ENCODE peak calls at places on chromosomes 4 and X, in five cellular contexts. One of them, this sample, is unnamed.
A peak's percentile ranks its signal among the peaks of the same experiment; 100 is the strongest.

GRCh38 chrX:123361371-123361770 is 177.3 kb downstream of the GRIA3 start:
- DNase-seq in mesenchymal stem cell: no peak
- DNase-seq in HCT116: no peak
- DNase-seq in MM.1S: no peak
- DNase-seq in PC-3: peak; percentile 5
- DNase-seq in this sample: peak; percentile 5

GRCh38 chr4:153748378-153748777 is 11.4 kb downstream of the RNF175 start:
- DNase-seq in HCT116: no peak
- DNase-seq in PC-3: peak; percentile 35
- DNase-seq in MM.1S: no peak
- DNase-seq in mesenchymal stem cell: peak; percentile 78
- DNase-seq in this sample: no peak

GRCh38 chr4:126465341-126465740 is 1150.6 kb downstream of the FAT4 start:
- DNase-seq in mesenchymal stem cell: no peak
- DNase-seq in HCT116: no peak
- DNase-seq in PC-3: no peak
- DNase-seq in MM.1S: no peak
- DNase-seq in this sample: no peak

GRCh38 chr4:1766336-1767057 is 26.6 kb upstream of the FGFR3 start:
- DNase-seq in MM.1S: no peak
- DNase-seq in HCT116: no peak
- DNase-seq in mesenchymal stem cell: no peak
- DNase-seq in PC-3: no peak
- DNase-seq in this sample: peak; percentile 54

GRCh38 chrX:1749499-1749898 is 134.6 kb downstream of the ASMT start:
- DNase-seq in HCT116: no peak
- DNase-seq in MM.1S: no peak
- DNase-seq in PC-3: no peak
- DNase-seq in mesenchymal stem cell: no peak
- DNase-seq in this sample: peak; percentile 52

GRCh38 chr4:154490261-154490588 is 1.4 kb downstream of the DCHS2 start:
- DNase-seq in HCT116: no peak
- DNase-seq in mesenchymal stem cell: no peak
- DNase-seq in PC-3: no peak
- DNase-seq in MM.1S: no peak
- DNase-seq in this sample: peak; percentile 67

GRCh38 chr4:67918428-67918827 is 34.6 kb upstream of the TMPRSS11D start:
- DNase-seq in mesenchymal stem cell: no peak
- DNase-seq in PC-3: peak; percentile 33
- DNase-seq in HCT116: peak; percentile 13
- DNase-seq in MM.1S: no peak
- DNase-seq in this sample: peak; percentile 46

GRCh38 chr4:150160473-150160872 is 82.2 kb downstream of the DCLK2 start:
- DNase-seq in PC-3: no peak
- DNase-seq in mesenchymal stem cell: no peak
- DNase-seq in MM.1S: no peak
- DNase-seq in HCT116: no peak
- DNase-seq in this sample: no peak

GRCh38 chrX:105610401-105610800 is 211.9 kb upstream of the NRK start:
- DNase-seq in PC-3: peak; percentile 85
- DNase-seq in HCT116: no peak
- DNase-seq in mesenchymal stem cell: peak; percentile 42
- DNase-seq in MM.1S: no peak
- DNase-seq in this sample: no peak

GRCh38 chr4:23934915-23935314 is 45.1 kb upstream of the PPARGC1A start:
- DNase-seq in MM.1S: no peak
- DNase-seq in mesenchymal stem cell: peak; percentile 85
- DNase-seq in PC-3: no peak
- DNase-seq in HCT116: no peak
- DNase-seq in this sample: no peak

GRCh38 chr4:111230265-111230664 is 607.4 kb upstream of the PITX2 start:
- DNase-seq in mesenchymal stem cell: peak; percentile 7
- DNase-seq in MM.1S: no peak
- DNase-seq in PC-3: no peak
- DNase-seq in HCT116: no peak
- DNase-seq in this sample: no peak

GRCh38 chr4:95984081-95984480 is 144.2 kb downstream of the PDHA2 start:
- DNase-seq in HCT116: no peak
- DNase-seq in MM.1S: no peak
- DNase-seq in PC-3: no peak
- DNase-seq in mesenchymal stem cell: no peak
- DNase-seq in this sample: no peak

GRCh38 chr4:151690164-151690856 is 70.5 kb downstream of the GATB start:
- DNase-seq in PC-3: peak; percentile 47
- DNase-seq in HCT116: no peak
- DNase-seq in mesenchymal stem cell: peak; percentile 54
- DNase-seq in MM.1S: no peak
- DNase-seq in this sample: no peak

GRCh38 chr4:25859429-25860148 is 3.2 kb downstream of the SEL1L3 start:
- DNase-seq in HCT116: no peak
- DNase-seq in MM.1S: peak; percentile 61
- DNase-seq in PC-3: no peak
- DNase-seq in mesenchymal stem cell: no peak
- DNase-seq in this sample: no peak

GRCh38 chr4:106454581-106454980 is 86.0 kb upstream of the GIMD1 start:
- DNase-seq in MM.1S: no peak
- DNase-seq in PC-3: no peak
- DNase-seq in HCT116: no peak
- DNase-seq in mesenchymal stem cell: no peak
- DNase-seq in this sample: no peak

GRCh38 chr4:54063224-54063623 is 1.2 kb downstream of the CHIC2 start:
- DNase-seq in HCT116: no peak
- DNase-seq in PC-3: peak; percentile 70
- DNase-seq in MM.1S: no peak
- DNase-seq in mesenchymal stem cell: peak; percentile 62
- DNase-seq in this sample: no peak

GRCh38 chr4:95693594-95693993 is 144.8 kb upstream of the UNC5C start:
- DNase-seq in mesenchymal stem cell: peak; percentile 40
- DNase-seq in MM.1S: peak; percentile 16
- DNase-seq in HCT116: peak; percentile 15
- DNase-seq in PC-3: peak; percentile 58
- DNase-seq in this sample: peak; percentile 66

GRCh38 chrX:14006489-14006888 is 23.2 kb downstream of the GEMIN8 start:
- DNase-seq in HCT116: no peak
- DNase-seq in MM.1S: no peak
- DNase-seq in PC-3: no peak
- DNase-seq in mesenchymal stem cell: no peak
- DNase-seq in this sample: no peak

GRCh38 chr4:102315532-102315931 is 29.8 kb downstream of the SLC39A8 start:
- DNase-seq in mesenchymal stem cell: no peak
- DNase-seq in PC-3: no peak
- DNase-seq in HCT116: no peak
- DNase-seq in MM.1S: no peak
- DNase-seq in this sample: no peak

GRCh38 chr4:19262467-19262866 is 989.2 kb upstream of the SLIT2 start:
- DNase-seq in HCT116: no peak
- DNase-seq in PC-3: no peak
- DNase-seq in mesenchymal stem cell: no peak
- DNase-seq in MM.1S: no peak
- DNase-seq in this sample: no peak

GRCh38 chrX:40072246-40072645 is 25.5 kb downstream of the BCOR start:
- DNase-seq in MM.1S: no peak
- DNase-seq in PC-3: no peak
- DNase-seq in HCT116: no peak
- DNase-seq in mesenchymal stem cell: no peak
- DNase-seq in this sample: no peak

GRCh38 chrX:154317391-154318000 is 21.9 kb downstream of the TKTL1 start:
- DNase-seq in HCT116: no peak
- DNase-seq in PC-3: peak; percentile 37
- DNase-seq in MM.1S: no peak
- DNase-seq in mesenchymal stem cell: peak; percentile 29
- DNase-seq in this sample: peak; percentile 72

GRCh38 chr4:117996891-117997290 is 37.4 kb upstream of the NDST3 start:
- DNase-seq in PC-3: no peak
- DNase-seq in HCT116: no peak
- DNase-seq in MM.1S: no peak
- DNase-seq in mesenchymal stem cell: no peak
- DNase-seq in this sample: no peak

GRCh38 chr4:39044947-39045734 is 12.9 kb upstream of the TMEM156 start:
- DNase-seq in mesenchymal stem cell: peak; percentile 56
- DNase-seq in HCT116: no peak
- DNase-seq in MM.1S: no peak
- DNase-seq in PC-3: no peak
- DNase-seq in this sample: peak; percentile 57

GRCh38 chr4:108887034-108887433 is 124.2 kb upstream of the ETNPPL start:
- DNase-seq in MM.1S: no peak
- DNase-seq in mesenchymal stem cell: no peak
- DNase-seq in HCT116: no peak
- DNase-seq in PC-3: no peak
- DNase-seq in this sample: no peak

GRCh38 chr4:108881190-108881589 is 118.3 kb upstream of the ETNPPL start:
- DNase-seq in MM.1S: no peak
- DNase-seq in mesenchymal stem cell: peak; percentile 86
- DNase-seq in PC-3: no peak
- DNase-seq in HCT116: no peak
- DNase-seq in this sample: no peak

GRCh38 chr4:108885211-108885610 is 122.4 kb upstream of the ETNPPL start:
- DNase-seq in HCT116: no peak
- DNase-seq in PC-3: no peak
- DNase-seq in mesenchymal stem cell: no peak
- DNase-seq in MM.1S: no peak
- DNase-seq in this sample: no peak

GRCh38 chr4:108889696-108890475 is 127.0 kb upstream of the ETNPPL start:
- DNase-seq in HCT116: no peak
- DNase-seq in mesenchymal stem cell: peak; percentile 43
- DNase-seq in PC-3: no peak
- DNase-seq in MM.1S: no peak
- DNase-seq in this sample: no peak

GRCh38 chr4:108884596-108884995 is 121.7 kb upstream of the ETNPPL start:
- DNase-seq in PC-3: no peak
- DNase-seq in MM.1S: no peak
- DNase-seq in HCT116: no peak
- DNase-seq in mesenchymal stem cell: no peak
- DNase-seq in this sample: no peak
- H3K4me2 ChIP-seq in PC-3: no peak overlapping the region
- H3K4me2 ChIP-seq in MM.1S: no peak overlapping the region
- H3K4me2 ChIP-seq in HCT116: no peak overlapping the region
- H3K4me2 ChIP-seq in mesenchymal stem cell: no peak overlapping the region
- H3K4me2 ChIP-seq in this sample: no peak overlapping the region

GRCh38 chr4:129966175-129966574 is 870.2 kb downstream of the C4orf33 start:
- DNase-seq in MM.1S: no peak
- DNase-seq in mesenchymal stem cell: no peak
- DNase-seq in HCT116: no peak
- DNase-seq in PC-3: no peak
- DNase-seq in this sample: no peak

GRCh38 chr4:129968778-129969177 is 872.8 kb downstream of the C4orf33 start:
- DNase-seq in HCT116: no peak
- DNase-seq in MM.1S: no peak
- DNase-seq in PC-3: no peak
- DNase-seq in mesenchymal stem cell: no peak
- DNase-seq in this sample: no peak

GRCh38 chr4:129972257-129972656 is 876.3 kb downstream of the C4orf33 start:
- DNase-seq in PC-3: no peak
- DNase-seq in HCT116: peak; percentile 3
- DNase-seq in MM.1S: peak; percentile 12
- DNase-seq in mesenchymal stem cell: no peak
- DNase-seq in this sample: peak; percentile 69

GRCh38 chr4:129971419-129971818 is 875.5 kb downstream of the C4orf33 start:
- DNase-seq in HCT116: no peak
- DNase-seq in PC-3: no peak
- DNase-seq in MM.1S: no peak
- DNase-seq in mesenchymal stem cell: no peak
- DNase-seq in this sample: no peak

GRCh38 chr4:129968366-129968765 is 872.4 kb downstream of the C4orf33 start:
- DNase-seq in mesenchymal stem cell: no peak
- DNase-seq in PC-3: no peak
- DNase-seq in HCT116: no peak
- DNase-seq in MM.1S: no peak
- DNase-seq in this sample: no peak
- H3K4me2 ChIP-seq in mesenchymal stem cell: no peak overlapping the region
- H3K4me2 ChIP-seq in PC-3: no peak overlapping the region
- H3K4me2 ChIP-seq in HCT116: no peak overlapping the region
- H3K4me2 ChIP-seq in MM.1S: no peak overlapping the region
- H3K4me2 ChIP-seq in this sample: no peak overlapping the region

GRCh38 chr4:137300776-137301175 is 231.5 kb downstream of the PCDH18 start:
- DNase-seq in MM.1S: no peak
- DNase-seq in PC-3: peak; percentile 24
- DNase-seq in mesenchymal stem cell: no peak
- DNase-seq in HCT116: no peak
- DNase-seq in this sample: no peak

DNA sequence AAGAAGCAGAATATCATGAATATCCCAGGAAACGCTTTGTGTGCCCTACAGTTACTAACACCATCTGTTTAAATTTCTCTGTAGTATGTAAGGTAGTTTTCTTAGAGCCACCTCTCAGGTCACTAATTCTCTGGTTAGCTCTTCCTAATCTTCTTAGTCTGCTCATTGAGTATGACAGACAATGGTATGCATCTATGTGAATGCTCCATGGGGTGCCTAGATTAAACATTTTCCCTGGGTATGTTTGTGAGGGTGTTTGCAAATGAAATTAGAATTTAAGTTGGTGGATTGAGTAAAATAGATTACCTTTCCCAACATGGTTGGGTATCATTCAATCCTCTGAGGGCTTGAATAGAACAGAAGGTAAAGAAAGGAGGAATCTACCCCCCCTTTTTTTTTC is 233.0 kb downstream of the PCDH18 start:
- DNase-seq in HCT116: no peak
- DNase-seq in MM.1S: no peak
- DNase-seq in PC-3: no peak
- DNase-seq in mesenchymal stem cell: no peak
- DNase-seq in this sample: no peak
- H3K4me2 ChIP-seq in HCT116: no peak overlapping the region
- H3K4me2 ChIP-seq in MM.1S: no peak overlapping the region
- H3K4me2 ChIP-seq in PC-3: no peak overlapping the region
- H3K4me2 ChIP-seq in mesenchymal stem cell: no peak overlapping the region
- H3K4me2 ChIP-seq in this sample: no peak overlapping the region

GRCh38 chr4:87848622-87849351 is 16.0 kb downstream of the MEPE start:
- DNase-seq in MM.1S: peak; percentile 76
- DNase-seq in mesenchymal stem cell: peak; percentile 72
- DNase-seq in PC-3: peak; percentile 55
- DNase-seq in HCT116: peak; percentile 51
- DNase-seq in this sample: peak; percentile 79

GRCh38 chr4:87840149-87840548 is 7.4 kb downstream of the MEPE start:
- DNase-seq in mesenchymal stem cell: no peak
- DNase-seq in MM.1S: no peak
- DNase-seq in PC-3: no peak
- DNase-seq in HCT116: no peak
- DNase-seq in this sample: no peak

GRCh38 chr4:87839309-87839946 is 6.7 kb downstream of the MEPE start:
- DNase-seq in PC-3: peak; percentile 45
- DNase-seq in HCT116: no peak
- DNase-seq in MM.1S: peak; percentile 29
- DNase-seq in mesenchymal stem cell: peak; percentile 52
- DNase-seq in this sample: peak; percentile 73

GRCh38 chr4:87844476-87844875 is 11.7 kb downstream of the MEPE start:
- DNase-seq in PC-3: no peak
- DNase-seq in MM.1S: no peak
- DNase-seq in HCT116: no peak
- DNase-seq in mesenchymal stem cell: peak; percentile 21
- DNase-seq in this sample: no peak

DNA sequence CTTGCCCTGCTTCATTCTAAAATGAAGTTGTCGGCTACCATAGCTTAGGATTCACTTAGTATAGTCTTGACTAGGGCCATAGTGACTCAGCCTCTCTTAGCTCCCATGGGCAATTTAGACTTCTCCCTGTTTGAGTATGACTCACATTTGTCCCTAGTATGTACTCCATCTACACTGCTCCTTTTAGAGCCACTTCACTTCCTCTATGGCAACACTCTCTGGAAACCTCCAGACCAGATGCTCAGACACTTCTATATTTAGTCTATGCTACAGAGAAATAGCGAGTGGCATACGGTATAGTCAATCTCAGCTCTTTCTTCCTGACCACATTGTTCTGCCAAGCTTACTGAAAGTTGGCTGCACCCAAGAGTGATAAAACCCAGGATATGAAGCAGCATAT is 11.2 kb downstream of the MEPE start:
- DNase-seq in mesenchymal stem cell: peak; percentile 97
- DNase-seq in HCT116: no peak
- DNase-seq in PC-3: peak; percentile 69
- DNase-seq in MM.1S: peak; percentile 62
- DNase-seq in this sample: no peak
- H3K4me2 ChIP-seq in mesenchymal stem cell: no peak overlapping the region
- H3K4me2 ChIP-seq in HCT116: no peak overlapping the region
- H3K4me2 ChIP-seq in PC-3: peak overlapping the region; percentile 39
- H3K4me2 ChIP-seq in MM.1S: peak overlapping the region; percentile 30
- H3K4me2 ChIP-seq in this sample: no peak overlapping the region

This sample was measured in GM23338.